ENCODE peak calls at places on chromosomes 5 and 9, in six cellular contexts. Y is esophagus mucosa; Q is upper lobe of right lung; M is stimulated activated naive CD8-positive, alpha-beta T cell treated with anti-CD3 and anti-CD28 coated beads, Interleukin-15, Interleukin-2, amounts not matched to agents 100 U/mL and 50 U/mL, for 24 hours; P is activated CD4-positive, alpha-beta T cell treated with anti-CD3 and anti-CD28 coated beads for 36 hours; D is Right ventricle myocardium inferior. U is an unnamed sample.

GRCh38 chr5:79237735-79238560 is 2.0 kb downstream of the JMY start:
- ATAC-seq in P (peak), M (no peak), Y (no peak), D (no peak), Q (no peak), U (no peak)

GRCh38 chr9:110555551-110555950 is 24.0 kb downstream of the SVEP1 start:
- ATAC-seq in M (no peak), P (no peak), D (peak), Y (no peak), Q (peak), U (no peak)

GRCh38 chr5:143248822-143249579 is 154.5 kb downstream of the NR3C1 start:
- ATAC-seq in P (no peak), D (peak), Y (peak), M (no peak), Q (no peak), U (no peak)

GRCh38 chr5:66979738-66980137 is 216.9 kb downstream of the CD180 start:
- ATAC-seq in P (no peak), M (no peak), Y (no peak), Q (no peak), D (no peak), U (no peak)

GRCh38 chr9:133067813-133068212 is 6.0 kb downstream of the CEL start:
- ATAC-seq in P (no peak), D (no peak), M (no peak), Y (peak), Q (no peak), U (no peak)

GRCh38 chr9:94056442-94056974 is 27.8 kb upstream of the PTPDC1 start:
- ATAC-seq in Q (peak), M (no peak), D (peak), Y (peak), P (no peak), U (no peak)

GRCh38 chr9:111542497-111543254 is 17.7 kb downstream of the ZNF483 start:
- ATAC-seq in P (no peak), D (no peak), M (no peak), Q (no peak), Y (no peak), U (no peak)

GRCh38 chr5:158485604-158486081 is 614.1 kb downstream of the EBF1 start:
- ATAC-seq in M (no peak), D (peak), P (no peak), Q (peak), Y (no peak), U (no peak)

GRCh38 chr5:62931081-62931480 is 352.5 kb downstream of the LRRC70 start:
- ATAC-seq in Q (no peak), D (no peak), Y (no peak), M (no peak), P (no peak), U (no peak)

GRCh38 chr9:3879731-3880493 is 354.1 kb upstream of the RFX3 start:
- ATAC-seq in Q (peak), D (no peak), M (no peak), P (no peak), Y (peak), U (no peak)

GRCh38 chr5:6543346-6543730 is 89.5 kb downstream of the NSUN2 start:
- ATAC-seq in Y (no peak), D (no peak), M (no peak), Q (no peak), P (no peak), U (no peak)

GRCh38 chr9:128617943-128618342 is 38.7 kb downstream of the DYNC2I2 start:
- ATAC-seq in D (no peak), M (no peak), P (no peak), Q (no peak), Y (no peak), U (no peak)

GRCh38 chr5:151067632-151068031 is 13.2 kb downstream of the TNIP1 start:
- ATAC-seq in P (no peak), Y (no peak), D (no peak), M (no peak), Q (no peak), U (no peak)

U was measured in stimulated activated memory B cell treated with anti-CD40 and anti-IgM and Interleukin-4, amounts not matched to agents 10 μg/mL and 1 μg/mL and 100 μg/mL, for 72 hours.